ENCODE peak calls at places on chromosomes 7 and 10, in four cellular contexts. R, C, Q and V are unnamed samples.

GRCh38 chr7:56538541-56539429 is 422.6 kb upstream of the NUPR2 start:
- DNase-seq in R (no peak), C (no peak), Q (no peak), V (no peak)

GRCh38 chr7:129751916-129752315 is 140.4 kb downstream of the NRF1 start:
- DNase-seq in R (no peak), C (no peak), Q (no peak), V (no peak)

GRCh38 chr10:15546606-15547005 is 173.1 kb downstream of the ITGA8 start:
- DNase-seq in R (no peak), C (no peak), Q (no peak), V (no peak)

GRCh38 chr7:380226-380550 is 90.2 kb downstream of the FOXL3 start:
- DNase-seq in R (no peak), C (no peak), Q (peak; percentile 10), V (no peak)

GRCh38 chr10:43077421-43078171 is 727 bp downstream of the RET start:
- DNase-seq in R (no peak), C (no peak), Q (no peak), V (no peak)

GRCh38 chr10:73772280-73773151 is 9.3 kb upstream of the CHCHD1 start:
- DNase-seq in R (peak; percentile 83), C (peak; percentile 48), Q (peak; percentile 91), V (peak; percentile 80)

GRCh38 chr7:21773326-21773725 is 172.4 kb downstream of the CDCA7L start:
- DNase-seq in R (no peak), C (no peak), Q (no peak), V (no peak)

GRCh38 chr10:118498623-118499022 is 96.8 kb downstream of the PRLHR start:
- DNase-seq in R (no peak), C (no peak), Q (no peak), V (no peak)

GRCh38 chr10:104688251-104688650 is 47.2 kb downstream of the SORCS3 start:
- DNase-seq in R (no peak), C (no peak), Q (no peak), V (no peak)

GRCh38 chr7:80027616-80028173 is 106.9 kb upstream of the GNAI1 start:
- DNase-seq in R (no peak), C (no peak), Q (no peak), V (peak; percentile 35)

GRCh38 chr10:103564799-103565365 is 71.4 kb downstream of the NEURL1 start:
- DNase-seq in R (no peak), C (no peak), Q (peak; percentile 70), V (no peak)

GRCh38 chr10:132397036-132397541 is at the start of gene PWWP2B:
- DNase-seq in R (peak; percentile 19), C (no peak), Q (peak; percentile 57), V (no peak)

GRCh38 chr10:132398566-132398991 is 1.6 kb downstream of the PWWP2B start:
- DNase-seq in R (no peak), C (no peak), Q (no peak), V (no peak)

GRCh38 chr10:132399117-132400035 is 2.4 kb downstream of the PWWP2B start:
- DNase-seq in R (no peak), C (no peak), Q (no peak), V (no peak)

GRCh38 chr10:132396495-132397035 is 435 bp upstream of the PWWP2B start:
- DNase-seq in R (peak; percentile 31), C (no peak), Q (peak; percentile 75), V (no peak)

GRCh38 chr10:132397671-132398565 is 918 bp downstream of the PWWP2B start:
- DNase-seq in R (peak; percentile 47), C (no peak), Q (peak; percentile 35), V (peak; percentile 37)
- TF ChIP-seq POLR2A in R (peak; percentile 3), C (no peak), Q (no peak), V (no peak)

DNA sequence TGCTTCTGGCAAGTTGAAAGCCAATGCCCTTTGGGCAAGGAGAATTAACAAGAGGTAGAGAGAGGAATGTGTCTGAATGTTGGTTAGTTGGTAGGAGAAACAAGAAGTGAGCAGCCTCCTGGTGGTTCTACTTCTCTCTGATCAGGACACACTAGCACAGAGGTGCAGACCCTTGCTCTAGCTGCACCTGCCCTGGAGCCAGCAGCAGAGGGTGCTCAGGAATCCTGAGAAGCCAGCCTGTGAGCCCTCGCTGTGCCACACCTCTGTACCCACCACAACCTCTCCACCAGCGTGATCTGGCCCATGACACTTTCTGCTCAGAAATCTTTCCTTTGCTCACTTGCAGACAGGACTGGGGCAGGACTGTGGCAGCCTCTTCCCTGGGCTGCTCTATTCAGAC is 364.7 kb downstream of the RPS24 start:
- DNase-seq in R (no peak), C (no peak), Q (no peak), V (no peak)
- TF ChIP-seq FOS in R (no peak), C (no peak), Q (no peak), V (no peak)

GRCh38 chr10:5547934-5548660 is 23.3 kb downstream of the CALML3 start:
- DNase-seq in R (no peak), C (no peak), Q (no peak), V (peak; percentile 55)
- TF ChIP-seq POLR2A in R (no peak), C (no peak), Q (no peak), V (peak; percentile 7)

GRCh38 chr10:31947144-31947926 is 18.7 kb upstream of the ARHGAP12 start:
- DNase-seq in R (peak; percentile 95), C (no peak), Q (peak; percentile 46), V (peak; percentile 83)
- TF ChIP-seq FOS in R (peak; percentile 81), C (no peak), Q (no peak), V (no peak)